ENCODE peak calls at places on chromosomes 3 and 15, in ten cellular contexts. F is Panc1, B is HCT116, V is K562, X is endothelial cell of umbilical vein, I is stomach, N is sigmoid colon, J is HepG2, A is spleen, W is breast epithelium. C is an unnamed sample.

GRCh38 chr3:58563386-58564035 is 13.7 kb downstream of the FAM107A start:
- DNase-seq in F (no peak), B (no peak), V (no peak), X (no peak), I (no peak), N (no peak), J (peak), A (no peak), W (no peak), C (no peak)

GRCh38 chr3:46856576-46857471 is 6.4 kb downstream of the MYL3 start:
- DNase-seq in F (no peak), B (no peak), V (no peak), X (no peak), I (no peak), N (peak), J (no peak), A (peak), W (peak), C (no peak)

GRCh38 chr15:36879568-36880225 is 220.7 kb downstream of the MEIS2 start:
- DNase-seq in F (no peak), B (no peak), V (no peak), X (no peak), I (no peak), N (no peak), J (no peak), A (no peak), W (no peak), C (no peak)

GRCh38 chr15:84598250-84598649 is 2.6 kb upstream of the ZSCAN2 start:
- DNase-seq in F (no peak), B (no peak), V (no peak), X (no peak), I (no peak), N (no peak), J (no peak), A (no peak), W (no peak), C (no peak)

GRCh38 chr3:12891985-12892839 is 50.8 kb upstream of the RPL32 start:
- DNase-seq in F (peak), B (peak), V (peak), X (peak), I (peak), N (no peak), J (peak), A (peak), W (no peak), C (no peak)

GRCh38 chr3:25854214-25854613 is 64.3 kb downstream of the OXSM start:
- DNase-seq in F (no peak), B (no peak), V (no peak), X (peak), I (no peak), N (no peak), J (no peak), A (no peak), W (no peak), C (no peak)

GRCh38 chr3:15647629-15648167 is 46.2 kb downstream of the BTD start:
- DNase-seq in F (no peak), B (no peak), V (no peak), X (peak), I (no peak), N (no peak), J (no peak), A (no peak), W (no peak), C (no peak)

GRCh38 chr3:190616627-190617026 is 102.7 kb downstream of the IL1RAP start:
- DNase-seq in F (no peak), B (no peak), V (no peak), X (no peak), I (no peak), N (no peak), J (no peak), A (no peak), W (no peak), C (no peak)

GRCh38 chr15:45091161-45091560 is 22.8 kb downstream of the DUOX2 start:
- DNase-seq in F (no peak), B (no peak), V (peak), X (no peak), I (no peak), N (no peak), J (peak), A (no peak), W (no peak), C (no peak)

GRCh38 chr3:129560269-129560787 is 17.4 kb downstream of the H1-8 start:
- DNase-seq in F (no peak), B (no peak), V (no peak), X (no peak), I (no peak), N (no peak), J (no peak), A (peak), W (no peak), C (no peak)

DNA sequence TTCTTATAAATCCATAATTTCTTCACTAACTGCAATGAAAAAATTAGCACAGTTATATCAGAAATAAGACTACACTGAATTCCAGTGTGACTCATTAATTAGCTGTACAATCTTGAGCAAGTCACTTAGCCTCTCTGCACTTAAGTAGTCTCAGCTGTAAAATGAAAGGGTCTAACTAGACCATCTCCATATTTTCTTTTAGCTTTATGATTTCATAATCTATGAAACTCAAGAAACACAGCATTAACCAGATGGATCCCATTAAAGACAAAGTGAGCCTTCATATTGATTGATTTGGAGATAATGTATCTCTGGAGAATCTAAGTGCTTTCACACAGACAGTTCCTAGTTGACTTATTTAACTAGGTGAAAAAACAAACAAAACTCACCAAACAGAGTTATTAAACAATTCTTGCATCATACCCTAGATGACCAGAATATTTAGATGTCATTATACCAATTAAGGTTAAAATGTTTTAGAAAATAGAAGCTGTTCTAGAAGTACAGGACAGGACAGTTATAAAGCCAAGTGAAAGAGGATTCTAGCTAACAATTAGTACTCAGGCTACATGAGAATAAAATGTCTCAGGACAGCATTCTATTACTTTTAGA is 11.2 kb downstream of the CSNK1G1 start:
- DNase-seq in F (no peak), B (no peak), V (no peak), X (peak), I (no peak), N (no peak), J (no peak), A (no peak), W (no peak), C (no peak)
- TF ChIP-seq POLR2AphosphoS5 in F (no peak), B (no peak), V (no peak), X (no peak), I (no peak), N (no peak), J (no peak), A (no peak), W (no peak), C (no peak)

GRCh38 chr3:73602171-73602570 is 22.6 kb downstream of the PDZRN3 start:
- DNase-seq in F (no peak), B (no peak), V (no peak), X (no peak), I (no peak), N (no peak), J (no peak), A (no peak), W (no peak), C (no peak)
- TF ChIP-seq POLR2AphosphoS5 in F (no peak), B (no peak), V (no peak), X (no peak), I (no peak), N (no peak), J (no peak), A (no peak), W (no peak), C (no peak)

DNA sequence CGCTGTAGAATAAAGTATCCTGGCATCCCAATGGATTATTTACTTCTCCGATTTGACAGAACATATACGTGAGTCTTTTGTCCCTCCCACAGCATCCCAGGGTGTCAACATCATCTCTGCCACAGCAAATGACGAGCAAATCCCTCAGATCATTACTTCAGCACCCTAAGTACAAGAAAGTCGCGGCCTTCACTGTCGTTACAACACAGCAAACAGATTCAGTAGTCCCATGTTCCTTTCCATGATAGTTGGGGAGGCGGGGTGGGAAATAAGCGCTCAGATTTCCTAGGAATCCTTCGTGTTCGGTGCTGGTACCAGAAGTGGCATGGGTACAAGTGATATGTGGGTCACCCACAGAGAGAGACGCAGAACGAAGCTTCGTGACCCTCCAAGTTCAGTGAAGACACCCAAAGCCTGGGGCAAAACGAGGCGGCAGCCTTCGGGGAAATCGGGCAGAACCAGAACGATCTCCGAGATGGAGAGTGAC is 741 bp downstream of the TTBK2 start:
- DNase-seq in F (no peak), B (no peak), V (no peak), X (peak), I (no peak), N (peak), J (peak), A (no peak), W (no peak), C (no peak)
- TF ChIP-seq POLR2AphosphoS5 in F (peak), B (no peak), V (no peak), X (no peak), I (no peak), N (no peak), J (no peak), A (no peak), W (no peak), C (no peak)

DNA sequence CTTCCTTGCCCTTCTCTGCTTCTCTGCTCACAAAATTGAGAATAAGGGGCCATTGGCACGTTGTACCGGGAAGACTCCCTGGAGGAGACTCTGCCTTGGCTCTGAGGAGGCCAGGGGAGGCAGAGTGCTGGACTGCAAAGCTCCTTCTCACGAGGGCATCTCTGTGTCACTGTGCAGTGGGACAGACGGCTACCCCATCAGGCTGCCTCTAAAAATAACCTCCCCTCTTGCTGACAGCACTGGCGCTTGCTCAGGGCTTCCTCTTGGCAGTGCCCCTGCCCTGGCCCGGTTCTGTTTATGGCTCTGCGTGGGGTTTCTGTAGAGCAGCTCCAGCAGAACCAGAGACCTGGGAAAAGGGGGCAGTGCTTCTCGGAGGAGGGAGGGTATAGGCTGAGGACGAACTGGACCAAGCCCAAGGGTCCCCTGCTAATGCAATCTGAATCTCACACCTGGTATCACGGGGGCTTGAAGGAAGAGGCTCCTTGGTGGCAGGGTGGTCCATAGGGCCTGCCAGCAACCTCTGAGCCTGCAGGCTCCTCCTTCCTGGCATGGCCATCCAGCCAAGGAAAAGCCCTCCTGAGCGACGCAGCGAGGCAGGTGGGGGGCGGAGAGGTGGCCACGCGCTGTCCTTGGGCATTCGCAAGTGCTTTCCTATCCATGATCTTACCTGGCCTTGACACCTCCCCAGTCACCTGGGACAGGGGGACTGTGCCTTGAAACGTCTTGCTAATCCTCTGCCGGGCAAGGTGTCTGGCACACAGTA is 63.3 kb upstream of the TLE3 start:
- DNase-seq in F (no peak), B (no peak), V (no peak), X (no peak), I (no peak), N (peak), J (no peak), A (no peak), W (peak), C (no peak)
- TF ChIP-seq POLR2AphosphoS5 in F (no peak), B (no peak), V (no peak), X (no peak), I (no peak), N (no peak), J (no peak), A (no peak), W (no peak), C (no peak)